ENCODE peak calls at places on chromosomes 4 and X, in seven cellular contexts. W is activated CD4-positive, alpha-beta T cell treated with anti-CD3 and anti-CD28 coated beads, Interleukin-2, amount 10 ng/mL, durations not matched to agents 7 days and 5 days; O is bronchial epithelial cell; K is NCI-H69; Q is neural progenitor cell; F is naive B cell; U is A549. M is an unnamed sample.

GRCh38 chr4:53315300-53315699 is 50.6 kb downstream of the SCFD2 start:
- DNase-seq in Q (no peak), U (no peak), K (peak; percentile 2), W (no peak), O (no peak), F (no peak), M (no peak)

GRCh38 chrX:134932528-134933217 is 58.1 kb upstream of the SMIM10 start:
- DNase-seq in U (no peak), K (no peak), W (no peak), O (peak; percentile 58), Q (no peak), F (no peak), M (no peak)

GRCh38 chr4:1026115-1026514 is 14.7 kb downstream of the FGFRL1 start:
- DNase-seq in K (peak; percentile 4), W (peak; percentile 32), Q (no peak), U (no peak), O (peak; percentile 65), F (peak; percentile 69), M (no peak)

GRCh38 chr4:3387943-3388348 is 53.8 kb upstream of the HGFAC start:
- DNase-seq in W (no peak), K (peak; percentile 4), F (no peak), Q (no peak), O (peak; percentile 62), U (no peak), M (peak; percentile 41)

GRCh38 chr4:79049840-79050520 is 110.7 kb upstream of the PAQR3 start:
- DNase-seq in K (peak; percentile 92), Q (no peak), U (no peak), F (no peak), W (no peak), O (no peak), M (no peak)

GRCh38 chrX:46446727-46447378 is 98.4 kb downstream of the ZNF674 start:
- DNase-seq in Q (peak; percentile 93), W (peak; percentile 80), F (peak; percentile 83), U (peak; percentile 89), O (peak; percentile 40), K (peak; percentile 91), M (peak; percentile 79)

GRCh38 chrX:43707812-43708548 is 51.9 kb downstream of the MAOA start:
- DNase-seq in O (peak; percentile 44), Q (no peak), F (no peak), U (no peak), W (no peak), K (no peak), M (no peak)

GRCh38 chr4:84907145-84907544 is 59.3 kb downstream of the WDFY3 start:
- DNase-seq in Q (no peak), F (no peak), K (peak; percentile 55), W (no peak), U (no peak), O (no peak), M (no peak)

GRCh38 chrX:13750204-13750603 is 15.7 kb downstream of the OFD1 start:
- DNase-seq in U (peak; percentile 46), Q (peak; percentile 31), O (peak; percentile 50), F (peak; percentile 46), W (peak; percentile 33), K (peak; percentile 67), M (peak; percentile 18)

GRCh38 chr4:176277162-176277904 is 8.3 kb upstream of the ASB5 start:
- DNase-seq in F (peak; percentile 1), O (peak; percentile 47), U (peak; percentile 55), W (peak; percentile 10), K (peak; percentile 67), Q (peak; percentile 75), M (peak; percentile 75)

GRCh38 chrX:27186671-27187070 is 276.5 kb downstream of the PPP4R3C start:
- DNase-seq in F (peak; percentile 12), Q (peak; percentile 35), U (no peak), O (peak; percentile 17), W (peak; percentile 17), K (peak; percentile 84), M (no peak)

GRCh38 chr4:14257903-14258302 is 630.4 kb upstream of the BOD1L1 start:
- DNase-seq in F (no peak), W (no peak), U (no peak), O (no peak), Q (no peak), K (no peak), M (no peak)

GRCh38 chr4:155005395-155006087 is 202.9 kb upstream of the NPY2R start:
- DNase-seq in W (no peak), F (no peak), U (no peak), O (peak; percentile 24), Q (no peak), K (no peak), M (peak; percentile 4)

GRCh38 chrX:114581528-114582263 is 2.2 kb upstream of the HTR2C start:
- DNase-seq in Q (peak; percentile 84), U (no peak), F (no peak), O (no peak), W (no peak), K (no peak), M (no peak)

GRCh38 chr4:153483432-153484418 is 17.6 kb downstream of the TMEM131L start:
- DNase-seq in W (no peak), K (peak; percentile 51), F (no peak), U (no peak), Q (no peak), O (no peak), M (no peak)

GRCh38 chr4:54005475-54005874 is 58.9 kb downstream of the CHIC2 start:
- DNase-seq in K (no peak), W (no peak), F (no peak), Q (no peak), O (no peak), U (no peak), M (no peak)

M was measured in RWPE1.